ENCODE peak calls at places on chromosomes 5 and 9, in nine cellular contexts. U is GM20000; L is non-pigmented ciliary epithelial cell; N is progenitor cell of endocrine pancreas; S is stimulated activated CD8-positive, alpha-beta memory T cell treated with anti-CD3 and anti-CD28 coated beads, Interleukin-2, amount 100 ng/mL, for 48 hours; A is activated CD8-positive, alpha-beta T cell treated with anti-CD3 and anti-CD28 coated beads, Interleukin-2, amount 10 ng/mL, durations not matched to agents 7 days and 5 days; V is NCI-H2029; I is RWPE1; C is right atrium auricular region. J is an unnamed sample.

GRCh38 chr5:126098330-126099017 is 324.7 kb upstream of the GRAMD2B start:
- DNase-seq in C (no peak), V (no peak), S (no peak), U (no peak), I (no peak), N (no peak), A (no peak), L (peak), J (no peak)

GRCh38 chr9:95511232-95511951 is 5.4 kb downstream of the PTCH1 start:
- DNase-seq in A (peak), L (no peak), S (no peak), C (no peak), N (no peak), I (peak), U (no peak), V (peak), J (peak)

GRCh38 chr9:82989949-82990348 is 73.0 kb downstream of the RASEF start:
- DNase-seq in L (no peak), A (no peak), I (no peak), V (no peak), S (no peak), U (no peak), C (no peak), N (no peak), J (no peak)

GRCh38 chr5:178320281-178320855 is 87.8 kb upstream of the PHYKPL start:
- DNase-seq in A (no peak), I (no peak), L (no peak), S (no peak), V (no peak), C (no peak), U (no peak), N (no peak), J (no peak)

GRCh38 chr9:35727676-35728040 is 4.3 kb downstream of the TLN1 start:
- DNase-seq in S (no peak), C (no peak), L (no peak), A (no peak), V (no peak), N (no peak), U (no peak), I (no peak), J (no peak)

GRCh38 chr9:109320734-109321448 is at the start of gene EPB41L4B:
- DNase-seq in V (peak), A (peak), S (peak), N (peak), C (peak), I (peak), U (peak), L (no peak), J (peak)

GRCh38 chr9:95265960-95266359 is 51.5 kb downstream of the FANCC start:
- DNase-seq in N (no peak), V (no peak), U (no peak), A (no peak), L (no peak), S (no peak), C (no peak), I (no peak), J (no peak)

GRCh38 chr5:42767491-42768105 is 11.0 kb downstream of the CCDC152 start:
- DNase-seq in A (no peak), I (peak), N (no peak), S (no peak), U (no peak), V (peak), L (no peak), C (no peak), J (no peak)

GRCh38 chr5:178236685-178237084 is 4.1 kb upstream of the PHYKPL start:
- DNase-seq in A (no peak), I (no peak), V (no peak), N (no peak), S (no peak), U (no peak), C (peak), L (no peak), J (no peak)

GRCh38 chr5:24059006-24059405 is 551.6 kb downstream of the PRDM9 start:
- DNase-seq in U (no peak), N (no peak), A (no peak), I (no peak), C (no peak), L (no peak), S (no peak), V (no peak), J (no peak)

GRCh38 chr9:90915693-90916092 is 114.1 kb downstream of the SYK start:
- DNase-seq in U (peak), V (no peak), A (peak), S (peak), C (no peak), L (no peak), N (no peak), I (peak), J (peak)

GRCh38 chr5:143037708-143038107 is 267.5 kb downstream of the ARHGAP26 start:
- DNase-seq in U (no peak), I (no peak), N (no peak), A (no peak), L (no peak), V (no peak), C (no peak), S (no peak), J (no peak)

GRCh38 chr9:4118666-4119065 is 181.2 kb downstream of the GLIS3 start:
- DNase-seq in C (no peak), U (no peak), N (no peak), L (no peak), V (no peak), I (no peak), A (no peak), S (no peak), J (no peak)

GRCh38 chr5:93300309-93300923 is 280.6 kb downstream of the NR2F1-AS1 start:
- DNase-seq in C (no peak), V (no peak), A (no peak), U (no peak), S (no peak), I (no peak), L (no peak), N (no peak), J (no peak)

GRCh38 chr5:14457475-14457874 is 124.1 kb upstream of the OTULINL start:
- DNase-seq in V (peak), C (no peak), A (no peak), S (no peak), N (no peak), I (no peak), U (no peak), L (no peak), J (no peak)

GRCh38 chr5:103218164-103218563 is 40.4 kb upstream of the MACIR start:
- DNase-seq in V (no peak), A (no peak), L (peak), S (no peak), C (no peak), I (no peak), U (no peak), N (no peak), J (no peak)